ENCODE peak calls at places on chromosomes 16 and 17, in eight cellular contexts. R is heart left ventricle; K is T-helper 1 cell; I is activated CD8-positive, alpha-beta memory T cell treated with anti-CD3 and anti-CD28 coated beads for 1 hour; F is NCI-H2081; L is RCC 7860; A is non-pigmented ciliary epithelial cell; X is breast epithelium. P is an unnamed sample.
A peak's percentile ranks its signal among the peaks of the same experiment; 100 is the strongest.

GRCh38 chr16:17395849-17396480 is 74.8 kb downstream of the XYLT1 start:
- DNase-seq in R (no peak), K (no peak), I (no peak), F (no peak), L (no peak), A (no peak), X (no peak), P (no peak)

GRCh38 chr16:8718753-8719386 is 44.5 kb downstream of the ABAT start:
- DNase-seq in R (no peak), K (no peak), I (no peak), F (no peak), L (no peak), A (no peak), X (no peak), P (no peak)

GRCh38 chr16:70522216-70523000 is 946 bp downstream of the COG4 start:
- DNase-seq in R (no peak), K (no peak), I (no peak), F (no peak), L (no peak), A (no peak), X (no peak), P (no peak)

GRCh38 chr16:2514333-2515179 is 804 bp downstream of the ATP6V0C start:
- DNase-seq in R (no peak), K (no peak), I (no peak), F (peak; percentile 26), L (no peak), A (no peak), X (no peak), P (no peak)

GRCh38 chr17:57881783-57882291 is 32.0 kb upstream of the MRPS23 start:
- DNase-seq in R (no peak), K (no peak), I (no peak), F (no peak), L (no peak), A (no peak), X (no peak), P (no peak)

GRCh38 chr17:77864234-77865108 is 94.0 kb upstream of the TNRC6C start:
- DNase-seq in R (no peak), K (no peak), I (no peak), F (no peak), L (no peak), A (no peak), X (no peak), P (no peak)

GRCh38 chr17:57750109-57750845 is 5.2 kb upstream of the CCDC182 start:
- DNase-seq in R (no peak), K (no peak), I (no peak), F (no peak), L (no peak), A (no peak), X (no peak), P (no peak)

GRCh38 chr16:79972053-79972704 is 371.6 kb upstream of the MAF start:
- DNase-seq in R (no peak), K (no peak), I (no peak), F (no peak), L (peak; percentile 73), A (no peak), X (no peak), P (no peak)

GRCh38 chr16:77043076-77043475 is 147.9 kb upstream of the MON1B start:
- DNase-seq in R (no peak), K (no peak), I (no peak), F (peak; percentile 67), L (peak; percentile 32), A (no peak), X (no peak), P (no peak)

GRCh38 chr16:9407206-9407758 is 315.8 kb downstream of the HAPSTR1 start:
- DNase-seq in R (no peak), K (no peak), I (no peak), F (no peak), L (no peak), A (no peak), X (no peak), P (no peak)

GRCh38 chr17:7215652-7216139 is 3.9 kb downstream of the DLG4 start:
- DNase-seq in R (peak; percentile 32), K (no peak), I (no peak), F (no peak), L (no peak), A (no peak), X (no peak), P (no peak)

GRCh38 chr16:87918866-87919680 is 17.3 kb downstream of the CA5A start:
- DNase-seq in R (peak; percentile 66), K (no peak), I (no peak), F (no peak), L (no peak), A (no peak), X (no peak), P (no peak)

GRCh38 chr16:73183678-73184092 is 135.8 kb upstream of the ZFHX3 start:
- DNase-seq in R (no peak), K (no peak), I (no peak), F (no peak), L (no peak), A (no peak), X (no peak), P (no peak)

GRCh38 chr16:75379911-75380847 is 53.1 kb downstream of the CFDP1 start:
- DNase-seq in R (no peak), K (peak; percentile 20), I (peak; percentile 2), F (no peak), L (no peak), A (no peak), X (no peak), P (no peak)

GRCh38 chr16:79918916-79919315 is 318.4 kb upstream of the MAF start:
- DNase-seq in R (no peak), K (no peak), I (no peak), F (no peak), L (no peak), A (no peak), X (no peak), P (no peak)

GRCh38 chr16:88421871-88422433 is 31.1 kb upstream of the ZFPM1 start:
- DNase-seq in R (no peak), K (no peak), I (no peak), F (no peak), L (no peak), A (no peak), X (no peak), P (no peak)

GRCh38 chr16:29983420-29984136 is 9.9 kb downstream of the TAOK2 start:
- DNase-seq in R (no peak), K (no peak), I (no peak), F (no peak), L (no peak), A (no peak), X (no peak), P (no peak)

GRCh38 chr17:82963104-82963950 is 116.1 kb upstream of the METRNL start:
- DNase-seq in R (peak; percentile 84), K (no peak), I (peak; percentile 16), F (no peak), L (no peak), A (no peak), X (peak; percentile 77), P (peak; percentile 55)

GRCh38 chr17:17398188-17398927 is 78.4 kb upstream of the MED9 start:
- DNase-seq in R (no peak), K (no peak), I (no peak), F (no peak), L (no peak), A (no peak), X (no peak), P (no peak)

GRCh38 chr17:10285896-10286295 is 86.9 kb downstream of the MYH13 start:
- DNase-seq in R (no peak), K (no peak), I (no peak), F (no peak), L (no peak), A (no peak), X (no peak), P (no peak)

GRCh38 chr16:1667271-1667670 is 10.8 kb upstream of the JPT2 start:
- DNase-seq in R (no peak), K (no peak), I (no peak), F (no peak), L (no peak), A (no peak), X (no peak), P (no peak)

GRCh38 chr17:60142872-60143499 is 6.8 kb upstream of the CA4 start:
- DNase-seq in R (peak; percentile 80), K (peak; percentile 52), I (peak; percentile 61), F (peak; percentile 91), L (peak; percentile 73), A (peak; percentile 60), X (peak; percentile 78), P (peak; percentile 66)

GRCh38 chr17:56630202-56630601 is 36.7 kb downstream of the NOG start:
- DNase-seq in R (no peak), K (no peak), I (no peak), F (no peak), L (no peak), A (no peak), X (no peak), P (no peak)